ENCODE peak calls at places on chromosomes 4 and X, in six cellular contexts. H is body of pancreas, Y is K562, L is spleen, X is ovary, U is sigmoid colon. F is an unnamed sample.

GRCh38 chr4:156763511-156763910 is 208.1 kb downstream of the PDGFC start:
- DNase-seq in H (no peak), U (no peak), L (no peak), X (no peak), Y (no peak), F (no peak)

GRCh38 chrX:9420513-9420912 is 44.3 kb upstream of the TBL1X start:
- DNase-seq in X (no peak), H (no peak), Y (no peak), U (no peak), L (no peak), F (no peak)

GRCh38 chr4:180642732-180643131 is 1600.5 kb upstream of the TENM3 start:
- DNase-seq in H (no peak), U (no peak), L (no peak), X (no peak), Y (no peak), F (no peak)

GRCh38 chr4:24719615-24720014 is 75.8 kb upstream of the SOD3 start:
- DNase-seq in L (no peak), X (no peak), Y (no peak), H (no peak), U (no peak), F (no peak)

GRCh38 chrX:44216171-44216570 is 127.3 kb downstream of the EFHC2 start:
- DNase-seq in H (no peak), U (no peak), X (no peak), Y (no peak), L (no peak), F (no peak)

GRCh38 chrX:19347916-19348315 is 4.2 kb downstream of the PDHA1 start:
- DNase-seq in Y (no peak), U (no peak), L (no peak), X (no peak), H (no peak), F (no peak)

GRCh38 chrX:119692241-119693031 is 532 bp downstream of the SEPTIN6 start:
- DNase-seq in X (peak; percentile 16), L (peak; percentile 90), Y (peak; percentile 65), H (peak; percentile 30), U (peak; percentile 82), F (peak; percentile 47)

GRCh38 chrX:71098302-71098701 is 2.7 kb downstream of the FOXO4 start:
- DNase-seq in H (peak; percentile 68), U (peak; percentile 77), L (peak; percentile 90), Y (peak; percentile 76), X (peak; percentile 47), F (peak; percentile 72)

GRCh38 chr4:142752331-142752830 is 93.7 kb downstream of the INPP4B start:
- DNase-seq in Y (no peak), L (no peak), U (no peak), X (no peak), H (no peak), F (no peak)

GRCh38 chr4:2667428-2667827 is 88.7 kb downstream of the TNIP2 start:
- DNase-seq in L (no peak), Y (no peak), U (no peak), H (no peak), X (no peak), F (no peak)

GRCh38 chr4:99945718-99946345 is 586 bp downstream of the DNAJB14 start:
- DNase-seq in Y (peak; percentile 47), H (no peak), X (no peak), U (peak; percentile 66), L (no peak), F (no peak)

GRCh38 chr4:77913353-77913752 is 50.7 kb downstream of the MRPL1 start:
- DNase-seq in U (no peak), X (no peak), H (no peak), Y (no peak), L (no peak), F (no peak)

GRCh38 chr4:15955670-15956069 is 7.3 kb downstream of the FGFBP2 start:
- DNase-seq in X (no peak), H (no peak), Y (no peak), L (no peak), U (no peak), F (no peak)

GRCh38 chr4:83626245-83626843 is 90.4 kb downstream of the GPAT3 start:
- DNase-seq in X (no peak), U (no peak), H (no peak), Y (no peak), L (no peak), F (no peak)

GRCh38 chr4:39030726-39031125 is 1.5 kb downstream of the TMEM156 start:
- DNase-seq in H (no peak), Y (no peak), L (no peak), X (no peak), U (no peak), F (no peak)

GRCh38 chr4:55758570-55758969 is 61.0 kb upstream of the EXOC1L start:
- DNase-seq in Y (no peak), L (no peak), X (no peak), H (no peak), U (no peak), F (peak; percentile 16)

GRCh38 chrX:19535481-19535880 is 20.2 kb upstream of the MAP3K15 start:
- DNase-seq in U (no peak), Y (peak; percentile 21), X (no peak), L (no peak), H (peak; percentile 25), F (no peak)

GRCh38 chr4:128332086-128332485 is 44.5 kb upstream of the PGRMC2 start:
- DNase-seq in Y (no peak), X (no peak), H (no peak), U (no peak), L (no peak), F (no peak)

GRCh38 chr4:26062221-26062620 is 148.2 kb downstream of the SMIM20 start:
- DNase-seq in L (no peak), H (peak; percentile 54), X (no peak), Y (no peak), U (no peak), F (no peak)

GRCh38 chr4:87071401-87071800 is 136.6 kb downstream of the AFF1 start:
- DNase-seq in U (no peak), H (peak; percentile 63), Y (no peak), L (no peak), X (no peak), F (peak; percentile 37)

GRCh38 chr4:140256335-140256734 is 102.4 kb upstream of the MAML3 start:
- DNase-seq in U (no peak), L (no peak), H (no peak), Y (no peak), X (no peak), F (peak; percentile 21)

GRCh38 chr4:168514249-168514852 is 17.5 kb downstream of the PALLD start:
- DNase-seq in H (no peak), Y (no peak), L (no peak), U (no peak), X (no peak), F (no peak)

GRCh38 chrX:19912-20571 is 261.1 kb upstream of the PLCXD1 start:
- DNase-seq in U (peak; percentile 54), H (peak; percentile 7), X (no peak), Y (peak; percentile 47), L (peak; percentile 82), F (peak; percentile 7)

GRCh38 chr4:151219938-151220337 is 57.0 kb upstream of the PRSS48 start:
- DNase-seq in L (no peak), Y (no peak), H (no peak), U (no peak), X (no peak), F (no peak)

GRCh38 chr4:150010525-150011126 is 67.6 kb upstream of the DCLK2 start:
- DNase-seq in U (no peak), L (no peak), Y (peak; percentile 12), H (peak; percentile 66), X (peak; percentile 15), F (peak; percentile 27)

GRCh38 chrX:150688911-150689451 is 4.2 kb upstream of the MTMR1 start:
- DNase-seq in X (no peak), Y (peak; percentile 16), L (no peak), H (no peak), U (no peak), F (no peak)

GRCh38 chr4:119656986-119657635 is 28.5 kb upstream of the PDE5A start:
- DNase-seq in H (no peak), U (no peak), Y (no peak), L (no peak), X (no peak), F (no peak)

GRCh38 chr4:80153800-80154546 is 43.3 kb upstream of the PRDM8 start:
- DNase-seq in U (no peak), H (no peak), Y (no peak), X (no peak), L (no peak), F (no peak)
- H3K4me1 ChIP-seq in U (no peaks in the 10 kb centered on the region), H (no peaks in the 10 kb centered on the region), Y (no peaks in the 10 kb centered on the region), X (no peaks in the 10 kb centered on the region), L (no peaks in the 10 kb centered on the region), F (no peaks in the 10 kb centered on the region)

GRCh38 chrX:55717521-55718497 is at the start of gene RRAGB:
- DNase-seq in L (peak; percentile 97), Y (peak; percentile 89), X (peak; percentile 91), H (peak; percentile 95), U (peak; percentile 97), F (peak; percentile 95)
- TF ChIP-seq POLR2A in L (no peak), Y (peak; percentile 66), X (peak; percentile 40), H (no peak), U (no peak), F (peak; percentile 64)

GRCh38 chr4:95319169-95319568 is 229.6 kb downstream of the UNC5C start:
- DNase-seq in H (no peak), L (no peak), Y (no peak), U (no peak), X (no peak), F (no peak)
- H3K27ac ChIP-seq in H (no peak overlapping the region), L (no peak overlapping the region), Y (no peak overlapping the region), U (no peak overlapping the region), X (no peak overlapping the region), F (no peak overlapping the region)

GRCh38 chrX:13367950-13368349 is 48.1 kb upstream of the ATXN3L start:
- DNase-seq in X (no peak), H (no peak), Y (no peak), L (no peak), U (no peak), F (no peak)
- H3K4me1 ChIP-seq in X (no peaks in the 10 kb centered on the region), H (no peaks in the 10 kb centered on the region), Y (no peaks in the 10 kb centered on the region), L (no peaks in the 10 kb centered on the region), U (no peaks in the 10 kb centered on the region), F (no peaks in the 10 kb centered on the region)

DNA sequence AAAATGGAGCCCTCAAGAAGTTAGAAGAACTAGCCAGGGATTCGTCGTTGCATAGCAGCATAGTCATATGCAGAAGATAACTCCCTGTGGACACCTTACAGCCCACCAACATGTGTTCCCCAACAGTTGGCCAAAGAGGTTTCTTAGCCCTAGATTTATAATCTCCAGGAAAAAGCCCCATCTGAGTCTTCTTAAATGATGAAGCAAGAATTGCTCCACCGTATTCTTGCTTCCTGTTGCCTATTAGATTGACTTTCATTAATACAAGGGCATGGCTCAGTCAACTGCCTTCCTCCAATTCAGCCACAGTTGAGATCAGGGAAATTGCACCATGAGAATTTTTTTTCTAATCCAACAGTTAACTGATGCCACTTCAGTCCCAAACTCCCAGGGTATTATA is 5.3 kb upstream of the AFF2 start:
- DNase-seq in U (no peak), X (no peak), H (no peak), Y (no peak), L (no peak), F (no peak)
- TF ChIP-seq POLR2A in U (no peak), X (no peak), H (no peak), Y (no peak), L (no peak), F (no peak)

DNA sequence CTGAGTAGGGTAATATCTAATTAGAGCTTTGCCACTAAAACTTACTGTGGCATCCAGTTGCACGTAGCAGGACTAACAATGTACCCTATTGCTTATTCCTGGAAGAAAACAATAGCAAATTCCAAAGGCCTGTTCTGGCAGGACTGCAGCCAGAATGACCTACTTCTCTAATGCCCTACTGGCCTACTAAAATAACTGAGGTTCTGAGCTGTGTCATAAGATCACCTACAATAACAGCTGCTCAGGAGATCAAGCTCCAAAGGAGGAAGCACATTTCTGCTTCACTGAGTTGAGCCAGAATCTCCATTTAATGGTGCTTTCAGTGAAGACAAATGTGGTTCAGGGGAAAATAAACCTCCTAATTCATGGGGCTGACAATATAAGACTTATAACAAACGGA is 42.2 kb upstream of the CXCL8 start:
- DNase-seq in L (no peak), Y (no peak), H (no peak), X (no peak), U (no peak), F (no peak)
- H3K27ac ChIP-seq in L (no peak overlapping the region), Y (peak overlapping the region; percentile 24), H (no peak overlapping the region), X (no peak overlapping the region), U (no peak overlapping the region), F (no peak overlapping the region)

F was measured in transverse colon.